ENCODE peak calls at places on chromosomes 6 and 20, in ten cellular contexts. G is activated T-helper 1 cell treated with anti-CD3 and anti-CD28 coated beads, Interleukin-12 subunit alpha, Interleukin-12 subunit beta, Interleukin-2, Interleukin-4 antibody, amounts not matched to agents 30 ng/mL and 10 ng/mL and 1 ng/mL, durations not matched to agents 14 hours and 24 hours and 36 hours; L is kidney tubule cell; K is activated naive CD4-positive, alpha-beta T cell; V is GM06990; U is prostate gland; O is NCI-H2171; C is heart left ventricle; S is mucosa of gallbladder; E is endothelial cell. Q is an unnamed sample.
A peak's percentile ranks its signal among the peaks of the same experiment; 100 is the strongest.

GRCh38 chr20:49275634-49276033 is 2.2 kb downstream of the ZNFX1 start:
- DNase-seq in O (no peak), G (no peak), V (no peak), L (peak; percentile 93), E (no peak), S (no peak), C (no peak), K (no peak), U (no peak), Q (no peak)

GRCh38 chr20:16368645-16369292 is 204.5 kb downstream of the KIF16B start:
- DNase-seq in O (no peak), V (no peak), C (no peak), U (no peak), E (no peak), S (peak; percentile 40), K (no peak), L (peak; percentile 9), G (no peak), Q (no peak)

GRCh38 chr6:80316655-80317332 is 210.3 kb downstream of the BCKDHB start:
- DNase-seq in K (no peak), U (no peak), C (no peak), S (no peak), G (no peak), O (no peak), L (no peak), E (no peak), V (no peak), Q (no peak)

GRCh38 chr20:63653041-63653973 is at the start of gene STMN3:
- DNase-seq in C (peak; percentile 92), K (no peak), G (peak; percentile 70), U (peak; percentile 80), E (peak; percentile 87), V (peak; percentile 65), L (peak; percentile 84), O (peak; percentile 97), S (peak; percentile 87), Q (peak; percentile 89)

GRCh38 chr6:18045507-18045906 is 58.1 kb upstream of the KIF13A start:
- DNase-seq in E (no peak), S (no peak), K (no peak), U (no peak), V (no peak), L (no peak), O (no peak), G (no peak), C (no peak), Q (no peak)

GRCh38 chr6:11589261-11589660 is 51.7 kb downstream of the TMEM170B start:
- DNase-seq in S (no peak), V (no peak), L (peak; percentile 28), O (no peak), C (no peak), E (no peak), U (no peak), K (no peak), G (no peak), Q (no peak)

GRCh38 chr20:58545565-58546195 is 30.5 kb upstream of the APCDD1L start:
- DNase-seq in C (no peak), U (no peak), G (no peak), E (no peak), K (no peak), L (no peak), S (no peak), O (no peak), V (no peak), Q (no peak)

GRCh38 chr20:35702051-35702823 is 3.0 kb downstream of the ROMO1 start:
- DNase-seq in G (no peak), U (no peak), L (peak; percentile 9), E (no peak), K (no peak), V (no peak), O (no peak), C (no peak), S (no peak), Q (no peak)

GRCh38 chr6:19851273-19852089 is 14.3 kb downstream of the ID4 start:
- DNase-seq in G (no peak), C (no peak), K (no peak), O (peak; percentile 77), V (no peak), E (peak; percentile 46), L (peak; percentile 84), S (peak; percentile 33), U (peak; percentile 51), Q (no peak)

GRCh38 chr6:11769244-11769643 is 9.4 kb downstream of the ADTRP start:
- DNase-seq in S (no peak), U (no peak), G (no peak), V (no peak), L (peak; percentile 68), O (no peak), K (no peak), E (no peak), C (no peak), Q (no peak)

GRCh38 chr6:151847064-151847463 is 39.6 kb downstream of the ESR1 start:
- DNase-seq in O (no peak), S (no peak), V (no peak), K (no peak), C (no peak), G (no peak), E (peak; percentile 59), U (no peak), L (peak; percentile 32), Q (no peak)

GRCh38 chr6:66662196-66662595 is 955.2 kb upstream of the EYS start:
- DNase-seq in O (no peak), V (no peak), K (no peak), E (no peak), L (peak; percentile 5), C (no peak), U (no peak), G (no peak), S (no peak), Q (no peak)

GRCh38 chr20:2756056-2756611 is 44.3 kb downstream of the CPXM1 start:
- DNase-seq in O (no peak), K (no peak), E (peak; percentile 62), V (no peak), G (no peak), C (no peak), S (no peak), L (peak; percentile 30), U (no peak), Q (no peak)

GRCh38 chr6:130965657-130966056 is 97.4 kb downstream of the EPB41L2 start:
- DNase-seq in S (no peak), E (no peak), K (no peak), L (peak; percentile 14), U (no peak), V (no peak), O (no peak), G (no peak), C (no peak), Q (no peak)

GRCh38 chr6:148869589-148869988 is 122.8 kb downstream of the UST start:
- DNase-seq in C (no peak), K (no peak), S (no peak), O (no peak), E (no peak), U (no peak), L (peak; percentile 67), V (no peak), G (no peak), Q (no peak)

GRCh38 chr6:147660334-147661311 is 152.1 kb downstream of the SAMD5 start:
- DNase-seq in C (no peak), K (no peak), O (no peak), G (no peak), E (no peak), U (no peak), V (no peak), S (no peak), L (no peak), Q (no peak)

GRCh38 chr6:134405386-134406087 is 87.6 kb upstream of the SGK1 start:
- DNase-seq in E (no peak), S (no peak), U (no peak), O (no peak), C (no peak), G (no peak), K (no peak), V (no peak), L (no peak), Q (no peak)

GRCh38 chr6:142213402-142213801 is 66.3 kb downstream of the VTA1 start:
- DNase-seq in K (no peak), E (no peak), G (no peak), L (no peak), S (no peak), C (no peak), U (no peak), V (no peak), O (no peak), Q (no peak)

GRCh38 chr20:62511915-62512610 is 36.3 kb upstream of the GATA5 start:
- DNase-seq in V (no peak), U (no peak), K (no peak), O (no peak), S (no peak), L (no peak), G (no peak), E (no peak), C (peak; percentile 62), Q (peak; percentile 45)

GRCh38 chr20:58719971-58720371 is 27.4 kb downstream of the NPEPL1 start:
- DNase-seq in C (no peak), G (no peak), O (no peak), U (peak; percentile 40), E (peak; percentile 3), L (no peak), K (no peak), V (no peak), S (peak; percentile 10), Q (no peak)

GRCh38 chr6:93083337-93083736 is 336.0 kb downstream of the EPHA7 start:
- DNase-seq in L (no peak), S (no peak), U (no peak), C (no peak), E (no peak), V (no peak), O (no peak), G (no peak), K (no peak), Q (no peak)

GRCh38 chr20:59668926-59669325 is 64.6 kb downstream of the PHACTR3 start:
- DNase-seq in G (no peak), E (no peak), C (no peak), U (no peak), V (no peak), O (no peak), K (no peak), S (no peak), L (no peak), Q (no peak)

GRCh38 chr6:27867051-27867940 is 44.9 kb downstream of the OR2B2 start:
- DNase-seq in C (peak; percentile 51), K (peak; percentile 32), U (no peak), V (peak; percentile 95), O (no peak), L (peak; percentile 64), S (peak; percentile 84), G (peak; percentile 83), E (peak; percentile 66), Q (peak; percentile 67)

GRCh38 chr6:150720774-150721233 is 121.1 kb downstream of the PLEKHG1 start:
- DNase-seq in L (peak; percentile 94), G (no peak), S (no peak), K (no peak), O (no peak), V (peak; percentile 66), E (no peak), U (no peak), C (no peak), Q (no peak)

GRCh38 chr20:48912065-48912464 is 9.4 kb upstream of the ARFGEF2 start:
- DNase-seq in O (peak; percentile 84), S (no peak), E (no peak), V (peak; percentile 50), C (no peak), K (no peak), L (no peak), U (no peak), G (no peak), Q (no peak)

GRCh38 chr6:154403803-154404202 is 47.2 kb upstream of the IPCEF1 start:
- DNase-seq in C (no peak), O (no peak), K (no peak), S (no peak), L (peak; percentile 68), V (no peak), E (no peak), U (peak; percentile 9), G (no peak), Q (peak; percentile 23)

GRCh38 chr20:57662313-57663240 is 42.4 kb upstream of the ZBP1 start:
- DNase-seq in E (no peak), V (no peak), S (no peak), K (no peak), O (no peak), C (peak; percentile 20), L (no peak), U (no peak), G (no peak), Q (no peak)

GRCh38 chr20:48704761-48705160 is 123.0 kb downstream of the PREX1 start:
- DNase-seq in O (no peak), S (no peak), V (no peak), C (no peak), G (no peak), K (no peak), L (no peak), U (no peak), E (no peak), Q (no peak)